ENCODE peak calls at places on chromosome 11, in five cellular contexts. One of them, this sample, is unnamed.

GRCh38 chr11:46865340-46865739 is 19.3 kb upstream of the CKAP5 start:
- DNase-seq in kidney epithelial cell: no peak
- DNase-seq in ELR: peak
- DNase-seq in left cardiac atrium: no peak
- DNase-seq in stimulated activated CD4-positive, alpha-beta T cell treated with anti-CD3 and anti-CD28 coated beads, Interleukin-15, amount 100 ng/mL, for 1 hour: no peak
- DNase-seq in this sample: no peak

GRCh38 chr11:48109046-48109666 is 107.5 kb upstream of the OR4B1 start:
- DNase-seq in kidney epithelial cell: no peak
- DNase-seq in ELR: peak
- DNase-seq in stimulated activated CD4-positive, alpha-beta T cell treated with anti-CD3 and anti-CD28 coated beads, Interleukin-15, amount 100 ng/mL, for 1 hour: no peak
- DNase-seq in left cardiac atrium: no peak
- DNase-seq in this sample: no peak

GRCh38 chr11:2443881-2444300 is 423 bp downstream of the TRPM5 start:
- DNase-seq in kidney epithelial cell: no peak
- DNase-seq in left cardiac atrium: no peak
- DNase-seq in ELR: no peak
- DNase-seq in stimulated activated CD4-positive, alpha-beta T cell treated with anti-CD3 and anti-CD28 coated beads, Interleukin-15, amount 100 ng/mL, for 1 hour: no peak
- DNase-seq in this sample: no peak

GRCh38 chr11:69640260-69640994 is 529 bp upstream of the CCND1 start:
- DNase-seq in stimulated activated CD4-positive, alpha-beta T cell treated with anti-CD3 and anti-CD28 coated beads, Interleukin-15, amount 100 ng/mL, for 1 hour: no peak
- DNase-seq in kidney epithelial cell: no peak
- DNase-seq in ELR: peak
- DNase-seq in left cardiac atrium: peak
- DNase-seq in this sample: no peak

GRCh38 chr11:7490054-7490453 is 4.7 kb downstream of the OLFML1 start:
- DNase-seq in stimulated activated CD4-positive, alpha-beta T cell treated with anti-CD3 and anti-CD28 coated beads, Interleukin-15, amount 100 ng/mL, for 1 hour: no peak
- DNase-seq in ELR: peak
- DNase-seq in kidney epithelial cell: no peak
- DNase-seq in left cardiac atrium: no peak
- DNase-seq in this sample: no peak

GRCh38 chr11:16966633-16967346 is 47.4 kb downstream of the PLEKHA7 start:
- DNase-seq in kidney epithelial cell: no peak
- DNase-seq in ELR: no peak
- DNase-seq in left cardiac atrium: no peak
- DNase-seq in stimulated activated CD4-positive, alpha-beta T cell treated with anti-CD3 and anti-CD28 coated beads, Interleukin-15, amount 100 ng/mL, for 1 hour: no peak
- DNase-seq in this sample: no peak

GRCh38 chr11:120893431-120894206 is 130.3 kb upstream of the TBCEL start:
- DNase-seq in stimulated activated CD4-positive, alpha-beta T cell treated with anti-CD3 and anti-CD28 coated beads, Interleukin-15, amount 100 ng/mL, for 1 hour: no peak
- DNase-seq in kidney epithelial cell: no peak
- DNase-seq in left cardiac atrium: no peak
- DNase-seq in ELR: no peak
- DNase-seq in this sample: no peak

GRCh38 chr11:122108192-122108799 is 7.7 kb downstream of the BLID start:
- DNase-seq in stimulated activated CD4-positive, alpha-beta T cell treated with anti-CD3 and anti-CD28 coated beads, Interleukin-15, amount 100 ng/mL, for 1 hour: no peak
- DNase-seq in kidney epithelial cell: no peak
- DNase-seq in ELR: peak
- DNase-seq in left cardiac atrium: no peak
- DNase-seq in this sample: no peak

GRCh38 chr11:8081591-8082021 is 595 bp downstream of the TUB start:
- DNase-seq in stimulated activated CD4-positive, alpha-beta T cell treated with anti-CD3 and anti-CD28 coated beads, Interleukin-15, amount 100 ng/mL, for 1 hour: no peak
- DNase-seq in ELR: peak
- DNase-seq in kidney epithelial cell: no peak
- DNase-seq in left cardiac atrium: peak
- DNase-seq in this sample: no peak

GRCh38 chr11:3959015-3959917 is 103.8 kb downstream of the STIM1 start:
- DNase-seq in kidney epithelial cell: peak
- DNase-seq in stimulated activated CD4-positive, alpha-beta T cell treated with anti-CD3 and anti-CD28 coated beads, Interleukin-15, amount 100 ng/mL, for 1 hour: no peak
- DNase-seq in left cardiac atrium: no peak
- DNase-seq in ELR: peak
- DNase-seq in this sample: no peak

GRCh38 chr11:132855516-132855915 is 676.8 kb downstream of the OPCML start:
- DNase-seq in ELR: peak
- DNase-seq in stimulated activated CD4-positive, alpha-beta T cell treated with anti-CD3 and anti-CD28 coated beads, Interleukin-15, amount 100 ng/mL, for 1 hour: no peak
- DNase-seq in kidney epithelial cell: no peak
- DNase-seq in left cardiac atrium: no peak
- DNase-seq in this sample: no peak

GRCh38 chr11:106156290-106156937 is 79.0 kb downstream of the AASDHPPT start:
- DNase-seq in ELR: peak
- DNase-seq in kidney epithelial cell: peak
- DNase-seq in left cardiac atrium: no peak
- DNase-seq in stimulated activated CD4-positive, alpha-beta T cell treated with anti-CD3 and anti-CD28 coated beads, Interleukin-15, amount 100 ng/mL, for 1 hour: no peak
- DNase-seq in this sample: no peak

GRCh38 chr11:66002648-66003225 is 434 bp downstream of the BANF1 start:
- DNase-seq in kidney epithelial cell: no peak
- DNase-seq in ELR: no peak
- DNase-seq in stimulated activated CD4-positive, alpha-beta T cell treated with anti-CD3 and anti-CD28 coated beads, Interleukin-15, amount 100 ng/mL, for 1 hour: peak
- DNase-seq in left cardiac atrium: peak
- DNase-seq in this sample: no peak

GRCh38 chr11:84232511-84232910 is 946.3 kb upstream of the CCDC90B start:
- DNase-seq in kidney epithelial cell: no peak
- DNase-seq in stimulated activated CD4-positive, alpha-beta T cell treated with anti-CD3 and anti-CD28 coated beads, Interleukin-15, amount 100 ng/mL, for 1 hour: no peak
- DNase-seq in ELR: no peak
- DNase-seq in left cardiac atrium: no peak
- DNase-seq in this sample: no peak

GRCh38 chr11:66100272-66101037 is 30.4 kb downstream of the PACS1 start:
- DNase-seq in stimulated activated CD4-positive, alpha-beta T cell treated with anti-CD3 and anti-CD28 coated beads, Interleukin-15, amount 100 ng/mL, for 1 hour: peak
- DNase-seq in left cardiac atrium: peak
- DNase-seq in ELR: no peak
- DNase-seq in kidney epithelial cell: peak
- DNase-seq in this sample: peak

GRCh38 chr11:124602193-124602592 is 9.0 kb upstream of the PANX3 start:
- DNase-seq in stimulated activated CD4-positive, alpha-beta T cell treated with anti-CD3 and anti-CD28 coated beads, Interleukin-15, amount 100 ng/mL, for 1 hour: no peak
- DNase-seq in left cardiac atrium: no peak
- DNase-seq in ELR: peak
- DNase-seq in kidney epithelial cell: no peak
- DNase-seq in this sample: no peak

GRCh38 chr11:106939157-106939556 is 79.1 kb downstream of the GUCY1A2 start:
- DNase-seq in stimulated activated CD4-positive, alpha-beta T cell treated with anti-CD3 and anti-CD28 coated beads, Interleukin-15, amount 100 ng/mL, for 1 hour: no peak
- DNase-seq in kidney epithelial cell: no peak
- DNase-seq in ELR: no peak
- DNase-seq in left cardiac atrium: no peak
- DNase-seq in this sample: no peak

GRCh38 chr11:104609297-104609696 is 289.0 kb downstream of the CASP12 start:
- DNase-seq in stimulated activated CD4-positive, alpha-beta T cell treated with anti-CD3 and anti-CD28 coated beads, Interleukin-15, amount 100 ng/mL, for 1 hour: no peak
- DNase-seq in ELR: peak
- DNase-seq in left cardiac atrium: no peak
- DNase-seq in kidney epithelial cell: no peak
- DNase-seq in this sample: no peak

GRCh38 chr11:88281317-88281712 is 56.2 kb downstream of the CTSC start:
- DNase-seq in stimulated activated CD4-positive, alpha-beta T cell treated with anti-CD3 and anti-CD28 coated beads, Interleukin-15, amount 100 ng/mL, for 1 hour: no peak
- DNase-seq in kidney epithelial cell: no peak
- DNase-seq in ELR: peak
- DNase-seq in left cardiac atrium: no peak
- DNase-seq in this sample: no peak

GRCh38 chr11:70078796-70079616 is 889 bp downstream of the ANO1 start:
- DNase-seq in ELR: no peak
- DNase-seq in left cardiac atrium: no peak
- DNase-seq in kidney epithelial cell: no peak
- DNase-seq in stimulated activated CD4-positive, alpha-beta T cell treated with anti-CD3 and anti-CD28 coated beads, Interleukin-15, amount 100 ng/mL, for 1 hour: no peak
- DNase-seq in this sample: no peak

GRCh38 chr11:59172345-59173079 is 580 bp downstream of the DTX4 start:
- DNase-seq in left cardiac atrium: no peak
- DNase-seq in stimulated activated CD4-positive, alpha-beta T cell treated with anti-CD3 and anti-CD28 coated beads, Interleukin-15, amount 100 ng/mL, for 1 hour: no peak
- DNase-seq in ELR: no peak
- DNase-seq in kidney epithelial cell: no peak
- DNase-seq in this sample: no peak

GRCh38 chr11:32858731-32859130 is 29.0 kb downstream of the PRRG4 start:
- DNase-seq in ELR: peak
- DNase-seq in left cardiac atrium: no peak
- DNase-seq in stimulated activated CD4-positive, alpha-beta T cell treated with anti-CD3 and anti-CD28 coated beads, Interleukin-15, amount 100 ng/mL, for 1 hour: no peak
- DNase-seq in kidney epithelial cell: no peak
- DNase-seq in this sample: no peak

GRCh38 chr11:2566223-2567025 is 121.6 kb downstream of the KCNQ1 start:
- DNase-seq in kidney epithelial cell: no peak
- DNase-seq in ELR: no peak
- DNase-seq in left cardiac atrium: peak
- DNase-seq in stimulated activated CD4-positive, alpha-beta T cell treated with anti-CD3 and anti-CD28 coated beads, Interleukin-15, amount 100 ng/mL, for 1 hour: no peak
- DNase-seq in this sample: no peak